ENCODE peak calls at places on chromosomes 13 and 19, in four cellular contexts. V is K562, W is HepG2, P is SK-N-SH. S is an unnamed sample.

GRCh38 chr19:16544468-16545231 is 2.4 kb upstream of the CHERP start:
- DNase-seq in V (no peak), W (no peak), P (no peak), S (no peak)

GRCh38 chr13:27551563-27551962 is 68.8 kb downstream of the LNX2 start:
- DNase-seq in P (peak), V (no peak), W (no peak), S (no peak)

GRCh38 chr13:62598708-62599107 is 1183.1 kb upstream of the PCDH20 start:
- DNase-seq in P (no peak), W (no peak), V (no peak), S (no peak)

GRCh38 chr19:13839938-13840750 is 36.8 kb upstream of the NANOS3 start:
- DNase-seq in V (no peak), W (no peak), P (no peak), S (no peak)

GRCh38 chr19:16031872-16032200 is 44.5 kb upstream of the TPM4 start:
- DNase-seq in W (no peak), P (peak), V (no peak), S (no peak)

GRCh38 chr19:10007366-10007765 is 2.9 kb downstream of the COL5A3 start:
- DNase-seq in W (no peak), V (no peak), P (peak), S (no peak)

GRCh38 chr19:33630880-33631627 is 9.3 kb downstream of the CHST8 start:
- DNase-seq in W (no peak), V (no peak), P (no peak), S (no peak)

GRCh38 chr19:44757735-44758505 is 9.4 kb downstream of the BCL3 start:
- DNase-seq in V (no peak), W (no peak), P (peak), S (no peak)

GRCh38 chr13:73496711-73497110 is 437.9 kb downstream of the KLF5 start:
- DNase-seq in P (no peak), V (no peak), W (no peak), S (no peak)

GRCh38 chr13:42221321-42221720 is 50.6 kb upstream of the AKAP11 start:
- DNase-seq in V (no peak), W (no peak), P (no peak), S (no peak)

GRCh38 chr13:42229287-42229686 is 42.7 kb upstream of the AKAP11 start:
- DNase-seq in P (no peak), V (no peak), W (peak), S (no peak)

GRCh38 chr13:42228527-42228926 is 43.4 kb upstream of the AKAP11 start:
- DNase-seq in V (no peak), P (no peak), W (no peak), S (no peak)

GRCh38 chr13:42223681-42224080 is 48.3 kb upstream of the AKAP11 start:
- DNase-seq in P (no peak), V (no peak), W (no peak), S (no peak)

DNA sequence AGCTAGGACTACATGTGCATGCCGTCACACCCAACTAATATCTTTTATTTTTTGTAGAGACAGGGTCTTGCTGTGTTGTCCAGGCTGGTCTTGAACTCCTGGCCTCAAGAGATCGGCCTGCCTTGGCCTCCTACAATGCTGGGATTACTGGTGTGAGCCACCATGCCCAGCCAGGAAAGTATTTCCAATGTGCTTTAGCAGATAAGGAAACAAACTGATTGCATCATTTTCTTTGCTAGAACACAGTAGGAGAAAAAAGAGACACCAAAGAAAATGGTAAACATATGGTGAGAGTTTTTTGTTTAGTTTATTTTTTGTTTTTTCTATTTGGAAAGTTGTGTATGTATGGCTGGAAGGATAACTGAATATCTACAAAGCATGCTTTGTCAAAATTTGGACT is 46.9 kb upstream of the AKAP11 start:
- DNase-seq in V (no peak), P (no peak), W (no peak), S (no peak)
- TF ChIP-seq RFX5 in V (no peak), P (no peak), W (no peak), S (no peak)

GRCh38 chr13:35393886-35394285 is 82.6 kb downstream of the MAB21L1 start:
- DNase-seq in P (no peak), W (no peak), V (no peak), S (no peak)
- TF ChIP-seq FOXM1 in P (no peak), W (no peak), V (no peak), S (no peak)

GRCh38 chr13:111557921-111558699 is 237.7 kb downstream of the TEX29 start:
- DNase-seq in V (no peak), P (no peak), W (no peak), S (no peak)
- TF ChIP-seq RFX5 in V (no peak), P (no peak), W (no peak), S (no peak)

GRCh38 chr19:680287-681028 is 4.3 kb downstream of the FSTL3 start:
- DNase-seq in W (peak), P (peak), V (peak), S (peak)
- TF ChIP-seq FOXM1 in W (no peak), P (no peak), V (no peak), S (no peak)

DNA sequence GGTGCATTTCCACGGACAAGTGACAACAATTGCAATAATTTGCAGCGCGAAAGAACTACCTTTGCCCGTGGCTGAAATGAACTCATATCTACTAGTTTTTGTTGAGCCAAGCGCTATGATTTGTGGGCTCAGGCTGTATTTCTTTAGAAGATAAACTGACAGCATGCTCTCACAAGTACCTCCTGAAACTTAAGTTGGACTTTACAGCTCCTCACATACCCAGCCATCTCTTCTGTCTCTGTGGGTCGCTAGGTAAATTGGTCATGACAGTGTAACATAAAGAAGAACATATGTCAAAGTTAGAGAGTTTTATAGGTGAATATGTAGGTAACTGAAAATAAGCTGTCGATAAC is 839 bp downstream of the COG6 start:
- DNase-seq in V (no peak), W (no peak), P (no peak), S (no peak)
- TF ChIP-seq RFX5 in V (no peak), W (no peak), P (no peak), S (no peak)

GRCh38 chr19:7645159-7645558 is 8.2 kb downstream of the STXBP2 start:
- DNase-seq in P (peak), V (no peak), W (no peak), S (no peak)
- TF ChIP-seq FOXM1 in P (no peak), V (no peak), W (no peak), S (no peak)

GRCh38 chr19:45973564-45974338 is at the start of gene NOVA2:
- DNase-seq in W (no peak), V (peak), P (peak), S (peak)

GRCh38 chr19:45972944-45973525 is 630 bp downstream of the NOVA2 start:
- DNase-seq in W (no peak), V (no peak), P (no peak), S (no peak)

GRCh38 chr19:45969676-45970075 is 4.0 kb downstream of the NOVA2 start:
- DNase-seq in W (no peak), V (no peak), P (no peak), S (no peak)

GRCh38 chr19:45971260-45971902 is 2.3 kb downstream of the NOVA2 start:
- DNase-seq in W (no peak), P (no peak), V (no peak), S (no peak)

GRCh38 chr19:45972081-45972943 is 1.4 kb downstream of the NOVA2 start:
- DNase-seq in V (no peak), W (no peak), P (peak), S (no peak)
- TF ChIP-seq RFX5 in V (no peak), W (no peak), P (no peak), S (no peak)